ENCODE peak calls at places on chromosomes 13 and 19, in nine cellular contexts. P, Y, B, A, N, K, C, L and E are unnamed samples.
A peak's percentile ranks its signal among the peaks of the same experiment; 100 is the strongest.

GRCh38 chr19:12163841-12164240 is 945 bp downstream of the ZNF136 start:
- DNase-seq in P (no peak), Y (no peak), B (no peak), A (peak; percentile 18), N (no peak), K (no peak), C (no peak), L (no peak), E (no peak)

GRCh38 chr19:58575183-58576041 is 2.3 kb upstream of the MZF1 start:
- DNase-seq in P (peak; percentile 82), Y (peak; percentile 76), B (peak; percentile 95), A (peak; percentile 91), N (peak; percentile 78), K (peak; percentile 84), C (peak; percentile 84), L (no peak), E (peak; percentile 97)

GRCh38 chr13:33323766-33324525 is 38.4 kb upstream of the STARD13 start:
- DNase-seq in P (no peak), Y (no peak), B (no peak), A (no peak), N (no peak), K (no peak), C (no peak), L (no peak), E (no peak)

GRCh38 chr19:57053401-57053800 is 66.4 kb upstream of the USP29 start:
- DNase-seq in P (no peak), Y (no peak), B (no peak), A (no peak), N (no peak), K (no peak), C (no peak), L (no peak), E (no peak)

GRCh38 chr19:31312629-31313244 is 36.5 kb downstream of the TSHZ3 start:
- DNase-seq in P (no peak), Y (no peak), B (no peak), A (no peak), N (no peak), K (no peak), C (no peak), L (no peak), E (no peak)

GRCh38 chr13:110408286-110408685 is 101.2 kb downstream of the COL4A2 start:
- DNase-seq in P (no peak), Y (no peak), B (no peak), A (no peak), N (no peak), K (no peak), C (peak; percentile 16), L (no peak), E (no peak)

GRCh38 chr13:52162279-52163101 is 3.1 kb upstream of the NEK3 start:
- DNase-seq in P (no peak), Y (no peak), B (no peak), A (no peak), N (no peak), K (no peak), C (no peak), L (no peak), E (no peak)

GRCh38 chr13:33262069-33262487 is 23.5 kb downstream of the STARD13 start:
- DNase-seq in P (peak; percentile 95), Y (no peak), B (no peak), A (peak; percentile 96), N (no peak), K (no peak), C (no peak), L (no peak), E (no peak)

GRCh38 chr13:102901615-102902305 is 55.9 kb downstream of the ERCC5 start:
- DNase-seq in P (peak; percentile 64), Y (no peak), B (no peak), A (peak; percentile 56), N (no peak), K (no peak), C (no peak), L (no peak), E (no peak)

GRCh38 chr19:42203700-42204099 is 13.8 kb downstream of the DEDD2 start:
- DNase-seq in P (no peak), Y (no peak), B (no peak), A (no peak), N (no peak), K (no peak), C (no peak), L (no peak), E (no peak)

GRCh38 chr19:46697142-46697960 is 19.6 kb downstream of the PRKD2 start:
- DNase-seq in P (peak; percentile 64), Y (peak; percentile 84), B (peak; percentile 84), A (peak; percentile 86), N (peak; percentile 84), K (peak; percentile 87), C (no peak), L (peak; percentile 29), E (peak; percentile 91)

GRCh38 chr19:3025516-3025890 is 3.6 kb downstream of the TLE2 start:
- DNase-seq in P (no peak), Y (no peak), B (no peak), A (no peak), N (no peak), K (no peak), C (no peak), L (no peak), E (no peak)

GRCh38 chr19:5567360-5567970 is at the start of gene TINCR:
- DNase-seq in P (no peak), Y (no peak), B (no peak), A (no peak), N (peak; percentile 47), K (no peak), C (no peak), L (no peak), E (no peak)

GRCh38 chr19:50478901-50479715 is 2.5 kb upstream of the GARIN5A start:
- DNase-seq in P (no peak), Y (no peak), B (peak; percentile 89), A (peak; percentile 28), N (no peak), K (no peak), C (no peak), L (no peak), E (no peak)
- TF ChIP-seq CTCF in P (peak; percentile 52), Y (peak; percentile 15), B (peak; percentile 76), A (peak; percentile 51), N (peak; percentile 59), K (no peak), C (no peak), L (peak; percentile 61), E (peak; percentile 58)

DNA sequence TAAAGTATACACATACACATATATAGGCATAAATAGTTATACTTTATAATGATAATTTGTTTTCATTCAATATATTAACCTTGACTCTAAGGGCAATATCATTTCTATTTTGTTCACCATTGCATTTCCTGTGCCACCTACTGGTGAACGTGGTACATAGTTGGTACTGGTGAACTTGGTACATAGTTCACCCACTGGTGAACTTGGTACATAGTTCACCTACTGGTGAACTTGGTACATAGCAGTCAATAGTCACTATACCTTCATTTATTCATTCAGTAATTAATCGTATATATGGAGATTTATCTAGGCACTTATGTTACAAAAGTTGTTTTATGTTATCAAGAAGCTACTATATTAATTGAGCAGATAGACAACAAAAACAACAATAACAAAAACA is 172.6 kb upstream of the ATXN8OS start:
- DNase-seq in P (peak; percentile 18), Y (no peak), B (peak; percentile 35), A (peak; percentile 71), N (no peak), K (no peak), C (no peak), L (no peak), E (no peak)
- TF ChIP-seq CTCF in P (no peak), Y (no peak), B (no peak), A (peak; percentile 69), N (peak; percentile 55), K (no peak), C (no peak), L (no peak), E (peak; percentile 22)

DNA sequence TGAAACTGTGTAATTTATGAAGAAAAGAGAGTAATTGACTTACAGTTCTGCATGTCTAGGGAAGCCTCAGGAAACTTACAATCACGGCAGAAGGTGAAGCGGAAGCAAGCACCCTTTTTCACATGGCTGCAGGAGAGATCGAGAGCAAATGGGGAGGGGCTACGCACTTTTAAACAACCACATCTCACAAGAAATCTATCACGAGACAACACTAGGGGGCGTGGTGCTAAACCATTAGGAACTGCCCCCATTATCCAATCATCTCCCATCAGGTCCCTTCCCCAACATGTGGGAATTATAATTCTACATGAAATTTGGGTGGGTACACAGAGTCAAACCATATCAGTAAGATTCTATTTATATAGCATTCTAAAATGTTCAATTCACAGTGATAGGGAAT is 114.8 kb upstream of the TRPC4 start:
- DNase-seq in P (no peak), Y (no peak), B (peak; percentile 0), A (no peak), N (no peak), K (no peak), C (no peak), L (no peak), E (no peak)
- TF ChIP-seq CTCF in P (peak; percentile 8), Y (no peak), B (no peak), A (no peak), N (peak; percentile 38), K (no peak), C (no peak), L (peak; percentile 8), E (peak; percentile 6)

DNA sequence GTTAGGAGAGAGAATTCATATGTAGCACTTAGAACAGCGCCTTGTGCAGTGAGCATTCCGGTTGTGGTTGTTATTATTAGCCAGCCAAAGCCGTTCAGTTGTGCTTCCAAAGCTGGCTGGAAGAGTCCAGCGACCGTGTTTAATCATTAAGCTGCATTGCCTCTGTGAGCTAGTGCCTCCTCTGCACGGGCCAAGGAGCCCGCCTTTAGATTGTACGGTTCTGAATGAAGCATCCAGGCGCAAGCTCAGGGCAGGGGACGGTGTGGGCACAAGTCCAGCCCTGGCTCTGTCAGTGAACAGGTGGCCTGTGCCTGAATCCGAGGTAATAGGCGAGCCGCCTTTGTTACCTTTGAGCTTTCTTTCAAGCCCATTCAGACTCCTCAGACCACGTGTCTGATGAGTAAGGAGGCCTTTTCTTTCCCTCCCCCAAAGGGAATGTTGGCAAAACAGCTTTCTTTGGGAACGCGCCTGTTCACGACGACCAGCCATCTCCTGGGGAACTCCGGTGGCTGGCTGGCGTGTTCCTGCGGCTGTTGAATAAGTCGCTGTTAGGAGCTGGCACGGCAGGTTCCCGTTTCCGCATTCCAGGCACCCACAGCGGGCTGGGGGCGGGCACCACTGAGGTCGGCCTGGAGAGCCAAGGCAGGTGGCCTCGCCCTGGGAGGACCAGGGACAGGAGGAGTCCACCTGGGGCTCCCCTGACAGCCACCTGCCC is 25.1 kb downstream of the SIPA1L3 start:
- DNase-seq in P (peak; percentile 95), Y (no peak), B (peak; percentile 96), A (peak; percentile 96), N (peak; percentile 14), K (peak; percentile 75), C (peak; percentile 87), L (peak; percentile 88), E (no peak)
- TF ChIP-seq CTCF in P (no peak), Y (no peak), B (no peak), A (peak; percentile 28), N (no peak), K (no peak), C (no peak), L (no peak), E (peak; percentile 20)

GRCh38 chr19:38845374-38846024 is 4.3 kb downstream of the HNRNPL start:
- DNase-seq in P (no peak), Y (no peak), B (no peak), A (no peak), N (no peak), K (no peak), C (no peak), L (no peak), E (no peak)
- TF ChIP-seq CTCF in P (no peak), Y (no peak), B (no peak), A (no peak), N (no peak), K (no peak), C (no peak), L (no peak), E (no peak)